ENCODE peak calls at places on chromosomes 16 and 17, in ten cellular contexts. N is stimulated activated CD4-positive, alpha-beta T cell treated with anti-CD3 and anti-CD28 coated beads, Interleukin-2, amount 100 ng/mL, for 48 hours; F is activated CD8-positive, alpha-beta T cell treated with anti-CD3 and anti-CD28 coated beads, Interleukin-2, amount 10 ng/mL, durations not matched to agents 7 days and 5 days; K is activated naive CD4-positive, alpha-beta T cell; T is KBM-7; O is stimulated activated CD8-positive, alpha-beta memory T cell treated with anti-CD3 and anti-CD28 coated beads, Interleukin-12 subunit alpha, Interleukin-12 subunit beta, amount 100 ng/mL, for 4 hours; P is aorta; Z is brain pericyte; B is SHP77 treated with DMSO at 0.1 percent for 48 hours; I is activated CD8-positive, alpha-beta memory T cell treated with anti-CD3 and anti-CD28 coated beads for 48 hours. R is an unnamed sample.

GRCh38 chr17:9465216-9465921 is 110.3 kb downstream of the STX8 start:
- DNase-seq in Z (no peak), I (no peak), P (no peak), N (no peak), K (no peak), B (no peak), T (no peak), F (no peak), O (no peak), R (no peak)

GRCh38 chr17:81863833-81864768 is 3.8 kb upstream of the P4HB start:
- DNase-seq in K (no peak), I (no peak), T (no peak), O (no peak), Z (no peak), P (no peak), F (no peak), N (no peak), B (no peak), R (no peak)

GRCh38 chr17:7803981-7804380 is 30.0 kb upstream of the KDM6B start:
- DNase-seq in F (no peak), I (no peak), K (no peak), T (no peak), B (no peak), O (no peak), Z (no peak), N (no peak), P (no peak), R (peak; percentile 28)

GRCh38 chr17:50274142-50274944 is at the start of gene TMEM92:
- DNase-seq in I (no peak), O (no peak), B (no peak), K (no peak), N (no peak), Z (no peak), P (peak; percentile 63), T (peak; percentile 84), F (no peak), R (peak; percentile 46)

GRCh38 chr16:13093676-13094075 is 192.3 kb downstream of the SHISA9 start:
- DNase-seq in F (no peak), O (no peak), N (no peak), B (no peak), I (no peak), K (no peak), T (no peak), P (no peak), Z (no peak), R (no peak)

GRCh38 chr16:12625068-12625467 is 178.6 kb downstream of the CPPED1 start:
- DNase-seq in T (no peak), N (no peak), I (no peak), F (no peak), Z (no peak), P (no peak), K (no peak), O (no peak), B (no peak), R (no peak)

GRCh38 chr17:48814504-48814903 is 2.5 kb downstream of the TTLL6 start:
- DNase-seq in B (peak; percentile 37), F (peak; percentile 67), N (peak; percentile 52), I (no peak), Z (no peak), P (peak; percentile 59), T (peak; percentile 56), O (no peak), K (peak; percentile 20), R (peak; percentile 43)

GRCh38 chr17:31787857-31788570 is 71.0 kb downstream of the COPRS start:
- DNase-seq in K (no peak), F (no peak), Z (no peak), N (no peak), O (no peak), P (peak; percentile 79), I (no peak), B (no peak), T (no peak), R (peak; percentile 41)

GRCh38 chr17:81928497-81929252 is 1.1 kb upstream of the MAFG start:
- DNase-seq in T (no peak), P (peak; percentile 45), O (no peak), I (no peak), K (no peak), N (no peak), Z (no peak), B (no peak), F (no peak), R (no peak)

GRCh38 chr17:8799001-8799850 is at the start of gene MFSD6L:
- DNase-seq in I (no peak), K (no peak), N (no peak), T (no peak), P (no peak), Z (no peak), O (no peak), F (no peak), B (no peak), R (peak; percentile 80)

GRCh38 chr16:847151-847550 is 46.6 kb upstream of the GNG13 start:
- DNase-seq in B (no peak), N (no peak), I (no peak), P (no peak), Z (no peak), T (no peak), K (no peak), O (no peak), F (no peak), R (no peak)

GRCh38 chr16:10949424-10949970 is 5.1 kb downstream of the CLEC16A start:
- DNase-seq in T (peak; percentile 81), P (peak; percentile 81), Z (no peak), K (peak; percentile 15), O (no peak), B (no peak), F (peak; percentile 80), I (no peak), N (no peak), R (no peak)

GRCh38 chr16:70695351-70696070 is 9.7 kb upstream of the MTSS2 start:
- DNase-seq in Z (no peak), P (no peak), F (peak; percentile 68), N (no peak), K (no peak), O (no peak), B (peak; percentile 96), T (peak; percentile 67), I (no peak), R (peak; percentile 41)

GRCh38 chr16:55176901-55177300 is 147.1 kb upstream of the IRX6 start:
- DNase-seq in I (no peak), P (no peak), B (no peak), F (no peak), Z (no peak), T (no peak), K (no peak), O (no peak), N (no peak), R (no peak)

GRCh38 chr16:83802135-83802534 is 5.6 kb upstream of the HSBP1 start:
- DNase-seq in F (no peak), N (no peak), B (no peak), T (no peak), K (no peak), I (no peak), O (no peak), Z (no peak), P (no peak), R (no peak)

GRCh38 chr17:57221366-57222350 is 34.7 kb upstream of the MSI2 start:
- DNase-seq in N (no peak), B (no peak), O (no peak), Z (no peak), T (no peak), I (no peak), K (no peak), F (no peak), P (no peak), R (no peak)

GRCh38 chr16:50533317-50533716 is 14.9 kb upstream of the NKD1 start:
- DNase-seq in T (no peak), O (no peak), N (no peak), I (no peak), B (no peak), K (no peak), Z (no peak), F (no peak), P (no peak), R (no peak)

GRCh38 chr16:85081765-85082164 is 30.5 kb downstream of the CIBAR2 start:
- DNase-seq in Z (no peak), O (no peak), T (no peak), F (no peak), P (no peak), K (no peak), N (no peak), I (no peak), B (no peak), R (no peak)

GRCh38 chr17:78473951-78474630 is 95.6 kb downstream of the PGS1 start:
- DNase-seq in P (no peak), O (no peak), T (no peak), Z (no peak), B (no peak), I (no peak), N (no peak), F (no peak), K (no peak), R (no peak)

GRCh38 chr16:27367463-27368357 is 34.3 kb upstream of the IL21R start:
- DNase-seq in I (peak; percentile 74), K (peak; percentile 77), T (peak; percentile 97), B (peak; percentile 31), Z (no peak), F (peak; percentile 93), P (peak; percentile 90), N (peak; percentile 78), O (peak; percentile 79), R (peak; percentile 70)

GRCh38 chr16:58563235-58563634 is 47.9 kb downstream of the SETD6 start:
- DNase-seq in K (no peak), T (no peak), I (no peak), N (no peak), F (no peak), O (no peak), P (no peak), B (no peak), Z (no peak), R (peak; percentile 27)

R was measured in SW480.